ENCODE peak calls at places on chromosomes 6 and 20, in eight cellular contexts. One of them, this sample, is unnamed.

GRCh38 chr6:163533443-163533842 is 118.9 kb downstream of the QKI start:
- DNase-seq in activated CD4-positive, CD25-positive, alpha-beta regulatory T cell: no peak
- DNase-seq in foreskin fibroblast: peak
- DNase-seq in MM.1S: no peak
- DNase-seq in HuH-7.5: peak
- DNase-seq in effector CD4-positive, alpha-beta T cell: no peak
- DNase-seq in GM12878: no peak
- DNase-seq in LoVo: no peak
- DNase-seq in this sample: peak

GRCh38 chr6:36604090-36605060 is 10.2 kb downstream of the SRSF3 start:
- DNase-seq in activated CD4-positive, CD25-positive, alpha-beta regulatory T cell: no peak
- DNase-seq in foreskin fibroblast: no peak
- DNase-seq in MM.1S: no peak
- DNase-seq in HuH-7.5: no peak
- DNase-seq in effector CD4-positive, alpha-beta T cell: no peak
- DNase-seq in GM12878: no peak
- DNase-seq in LoVo: no peak
- DNase-seq in this sample: no peak

GRCh38 chr6:34934516-34934915 is 45.5 kb downstream of the ANKS1A start:
- DNase-seq in activated CD4-positive, CD25-positive, alpha-beta regulatory T cell: no peak
- DNase-seq in foreskin fibroblast: no peak
- DNase-seq in MM.1S: no peak
- DNase-seq in HuH-7.5: no peak
- DNase-seq in effector CD4-positive, alpha-beta T cell: no peak
- DNase-seq in GM12878: no peak
- DNase-seq in LoVo: no peak
- DNase-seq in this sample: no peak

GRCh38 chr6:98107801-98108200 is 726.6 kb upstream of the POU3F2 start:
- DNase-seq in activated CD4-positive, CD25-positive, alpha-beta regulatory T cell: no peak
- DNase-seq in foreskin fibroblast: no peak
- DNase-seq in MM.1S: no peak
- DNase-seq in HuH-7.5: no peak
- DNase-seq in effector CD4-positive, alpha-beta T cell: no peak
- DNase-seq in GM12878: no peak
- DNase-seq in LoVo: no peak
- DNase-seq in this sample: no peak

GRCh38 chr20:25291432-25292133 is 43.7 kb downstream of the PYGB start:
- DNase-seq in activated CD4-positive, CD25-positive, alpha-beta regulatory T cell: no peak
- DNase-seq in foreskin fibroblast: no peak
- DNase-seq in MM.1S: no peak
- DNase-seq in HuH-7.5: no peak
- DNase-seq in effector CD4-positive, alpha-beta T cell: no peak
- DNase-seq in GM12878: no peak
- DNase-seq in LoVo: no peak
- DNase-seq in this sample: no peak

GRCh38 chr20:49724637-49725606 is 11.2 kb upstream of the B4GALT5 start:
- DNase-seq in activated CD4-positive, CD25-positive, alpha-beta regulatory T cell: no peak
- DNase-seq in foreskin fibroblast: peak
- DNase-seq in MM.1S: no peak
- DNase-seq in HuH-7.5: no peak
- DNase-seq in effector CD4-positive, alpha-beta T cell: no peak
- DNase-seq in GM12878: no peak
- DNase-seq in LoVo: no peak
- DNase-seq in this sample: peak

GRCh38 chr20:44011251-44011940 is 96.7 kb downstream of the TOX2 start:
- DNase-seq in activated CD4-positive, CD25-positive, alpha-beta regulatory T cell: no peak
- DNase-seq in foreskin fibroblast: no peak
- DNase-seq in MM.1S: no peak
- DNase-seq in HuH-7.5: no peak
- DNase-seq in effector CD4-positive, alpha-beta T cell: no peak
- DNase-seq in GM12878: no peak
- DNase-seq in LoVo: no peak
- DNase-seq in this sample: no peak

GRCh38 chr6:33375143-33375649 is 16.4 kb upstream of the KIFC1 start:
- DNase-seq in activated CD4-positive, CD25-positive, alpha-beta regulatory T cell: no peak
- DNase-seq in foreskin fibroblast: peak
- DNase-seq in MM.1S: no peak
- DNase-seq in HuH-7.5: no peak
- DNase-seq in effector CD4-positive, alpha-beta T cell: no peak
- DNase-seq in GM12878: no peak
- DNase-seq in LoVo: no peak
- DNase-seq in this sample: no peak

GRCh38 chr6:101163611-101164010 is 229.9 kb upstream of the GRIK2 start:
- DNase-seq in activated CD4-positive, CD25-positive, alpha-beta regulatory T cell: no peak
- DNase-seq in foreskin fibroblast: no peak
- DNase-seq in MM.1S: no peak
- DNase-seq in HuH-7.5: no peak
- DNase-seq in effector CD4-positive, alpha-beta T cell: no peak
- DNase-seq in GM12878: no peak
- DNase-seq in LoVo: no peak
- DNase-seq in this sample: no peak

GRCh38 chr6:77926198-77926752 is 273.4 kb downstream of the MEI4 start:
- DNase-seq in activated CD4-positive, CD25-positive, alpha-beta regulatory T cell: no peak
- DNase-seq in foreskin fibroblast: no peak
- DNase-seq in MM.1S: peak
- DNase-seq in HuH-7.5: peak
- DNase-seq in effector CD4-positive, alpha-beta T cell: no peak
- DNase-seq in GM12878: no peak
- DNase-seq in LoVo: peak
- DNase-seq in this sample: peak